ENCODE peak calls at places on chromosomes 12 and 14, in seven cellular contexts. E, W, Z, F, S, N and G are unnamed samples.

GRCh38 chr12:130186631-130187269 is 24.5 kb downstream of the FZD10 start:
- DNase-seq in E (no peak), W (no peak), Z (peak), F (no peak), S (no peak), N (peak), G (no peak)

GRCh38 chr12:58725400-58726105 is 194.8 kb downstream of the LRIG3 start:
- DNase-seq in E (no peak), W (no peak), Z (no peak), F (no peak), S (no peak), N (no peak), G (no peak)

GRCh38 chr14:35167496-35167895 is 45.1 kb downstream of the PRORP start:
- DNase-seq in E (no peak), W (no peak), Z (no peak), F (no peak), S (no peak), N (no peak), G (no peak)

GRCh38 chr12:48859607-48860006 is 6.1 kb downstream of the RND1 start:
- DNase-seq in E (no peak), W (no peak), Z (no peak), F (no peak), S (no peak), N (no peak), G (no peak)

GRCh38 chr12:26443309-26443708 is 247.9 kb downstream of the SSPN start:
- DNase-seq in E (no peak), W (no peak), Z (no peak), F (no peak), S (no peak), N (no peak), G (no peak)

GRCh38 chr14:71322660-71323250 is 415.5 kb downstream of the PCNX1 start:
- DNase-seq in E (no peak), W (no peak), Z (no peak), F (no peak), S (peak), N (no peak), G (no peak)

GRCh38 chr12:27709932-27710591 is 570 bp upstream of the MRPS35 start:
- DNase-seq in E (peak), W (no peak), Z (no peak), F (no peak), S (no peak), N (no peak), G (no peak)

GRCh38 chr12:29026419-29026818 is 122.7 kb upstream of the FAR2 start:
- DNase-seq in E (no peak), W (no peak), Z (no peak), F (no peak), S (no peak), N (no peak), G (no peak)

GRCh38 chr12:15193927-15194326 is 27.3 kb downstream of the RERG start:
- DNase-seq in E (no peak), W (no peak), Z (no peak), F (no peak), S (no peak), N (peak), G (no peak)

GRCh38 chr14:90109858-90110257 is 48.1 kb downstream of the KCNK13 start:
- DNase-seq in E (no peak), W (no peak), Z (peak), F (no peak), S (no peak), N (no peak), G (no peak)

GRCh38 chr14:101183376-101184103 is 280.0 kb upstream of the RTL1 start:
- DNase-seq in E (no peak), W (no peak), Z (no peak), F (peak), S (peak), N (no peak), G (peak)

GRCh38 chr14:100115726-100116125 is 43.7 kb downstream of the DEGS2 start:
- DNase-seq in E (no peak), W (no peak), Z (no peak), F (no peak), S (no peak), N (no peak), G (peak)

GRCh38 chr12:110585231-110585799 is 2.2 kb upstream of the PPTC7 start:
- DNase-seq in E (no peak), W (no peak), Z (no peak), F (no peak), S (peak), N (no peak), G (no peak)

GRCh38 chr12:102765736-102766135 is 151.3 kb downstream of the PAH start:
- DNase-seq in E (no peak), W (no peak), Z (no peak), F (no peak), S (no peak), N (no peak), G (no peak)

DNA sequence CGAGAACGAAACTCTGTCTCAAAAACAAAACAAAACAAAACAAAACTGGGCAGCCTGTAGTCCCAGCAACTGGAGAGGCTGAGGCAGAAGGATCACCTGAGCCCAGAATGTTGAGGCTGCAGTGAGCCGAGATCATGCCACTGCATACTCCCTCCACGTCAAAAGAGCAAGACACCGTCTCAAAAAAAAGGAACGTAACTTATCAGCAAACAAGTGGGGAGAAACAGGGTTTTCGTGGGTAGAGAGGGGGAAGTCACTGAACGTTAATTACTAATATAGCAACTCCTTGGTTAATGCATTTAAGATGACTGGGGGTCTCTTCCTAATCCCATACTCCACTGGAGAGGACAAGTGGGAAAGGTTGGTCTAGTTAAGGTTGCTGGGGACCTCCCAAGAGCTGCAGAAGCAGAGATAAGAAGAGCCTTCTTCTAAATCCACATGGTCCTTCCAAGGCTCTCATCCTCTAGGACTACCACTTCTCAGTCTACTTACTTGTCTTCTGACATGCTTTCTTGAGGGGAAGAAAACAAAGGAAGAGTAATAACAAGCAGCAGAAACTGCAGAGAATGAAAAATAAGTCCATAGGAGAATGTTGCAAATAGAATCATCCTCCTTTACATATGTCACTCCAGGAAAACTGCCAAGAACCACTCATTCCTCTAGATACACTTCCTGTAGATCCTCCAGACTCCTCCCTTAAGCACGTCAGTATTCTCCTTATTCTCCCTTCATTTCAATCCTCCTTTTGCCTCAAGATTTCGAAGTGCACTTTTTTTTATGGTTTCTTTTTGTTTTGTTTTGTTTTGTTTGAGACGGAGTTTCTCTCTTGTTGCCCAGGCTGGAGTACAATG is 5.8 kb downstream of the NUMB start:
- DNase-seq in E (no peak), W (no peak), Z (no peak), F (no peak), S (peak), N (no peak), G (no peak)
- H3K27ac ChIP-seq in E (no peak), W (no peak), Z (no peak), F (no peak), S (peak), N (no peak), G (no peak)

DNA sequence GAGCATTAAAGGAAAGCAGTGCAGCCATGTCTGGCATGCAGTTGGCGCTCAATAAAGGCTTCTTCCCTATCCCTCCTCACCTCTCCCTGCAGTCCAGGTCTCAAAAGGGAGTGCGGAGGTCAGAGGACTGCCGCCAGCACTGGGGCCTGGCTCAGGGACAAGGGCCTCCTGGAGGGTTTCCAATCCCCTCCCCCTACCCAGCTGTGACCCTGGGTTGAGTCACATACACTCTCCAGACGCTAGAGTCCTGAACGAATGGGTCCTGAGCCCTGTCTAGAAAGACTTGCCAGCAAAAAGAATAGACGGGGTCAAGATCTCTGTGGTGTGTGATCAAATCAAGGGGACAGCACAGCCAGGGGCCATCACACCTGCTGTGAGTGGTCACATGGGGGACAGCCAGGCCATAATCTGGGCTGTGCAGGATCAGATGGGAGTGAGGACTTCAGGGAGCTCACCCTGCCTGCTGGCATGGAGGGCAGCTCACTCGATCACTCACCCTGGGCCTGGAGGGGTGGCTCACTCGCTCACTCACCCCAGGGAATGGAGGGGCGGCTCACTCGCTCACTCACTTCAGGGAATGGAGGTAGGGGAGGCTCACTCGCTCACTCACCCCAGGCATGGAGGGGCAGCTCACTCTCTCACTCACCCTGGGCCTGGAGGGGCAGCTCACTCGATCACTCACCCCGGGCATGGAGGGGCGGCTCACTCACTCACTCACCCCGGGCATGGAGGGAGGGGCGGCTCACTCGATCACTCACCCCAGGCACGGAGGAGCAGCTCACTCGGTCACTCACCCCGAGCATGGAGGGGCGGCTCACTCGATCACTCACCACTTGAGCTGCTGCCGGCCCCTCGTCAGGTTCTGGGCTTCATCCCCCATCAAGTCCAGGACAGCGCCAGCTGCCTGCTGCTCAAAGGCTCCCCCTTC is 12.8 kb downstream of the CFAP73 start:
- DNase-seq in E (no peak), W (peak), Z (no peak), F (no peak), S (peak), N (no peak), G (no peak)
- H3K27ac ChIP-seq in E (no peak), W (no peak), Z (no peak), F (no peak), S (peak), N (no peak), G (no peak)

GRCh38 chr14:67071506-67071905 is 117.7 kb upstream of the GARIN2 start:
- DNase-seq in E (no peak), W (no peak), Z (no peak), F (no peak), S (no peak), N (no peak), G (no peak)

DNA sequence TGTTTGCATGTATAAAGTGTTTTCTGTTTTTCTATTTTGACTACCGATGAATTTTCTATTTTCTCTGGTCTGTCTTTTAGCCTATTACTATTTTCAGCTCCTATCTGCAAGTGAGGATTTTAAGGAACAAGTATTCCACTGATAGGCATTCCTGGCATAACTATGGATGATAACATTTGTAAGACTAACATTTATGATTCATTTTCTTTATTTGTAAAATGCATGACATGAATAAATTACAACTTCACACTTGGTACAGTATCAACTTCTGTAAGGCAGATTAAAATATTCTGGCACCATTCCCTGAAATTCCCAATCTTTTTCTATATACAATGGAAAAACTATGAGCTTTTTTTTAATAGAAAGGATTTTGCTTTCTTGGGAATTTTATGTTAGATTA is 121.0 kb upstream of the GARIN2 start:
- DNase-seq in E (no peak), W (no peak), Z (no peak), F (no peak), S (no peak), N (no peak), G (no peak)
- H3K27ac ChIP-seq in E (no peak), W (no peak), Z (no peak), F (no peak), S (no peak), N (no peak), G (no peak)

DNA sequence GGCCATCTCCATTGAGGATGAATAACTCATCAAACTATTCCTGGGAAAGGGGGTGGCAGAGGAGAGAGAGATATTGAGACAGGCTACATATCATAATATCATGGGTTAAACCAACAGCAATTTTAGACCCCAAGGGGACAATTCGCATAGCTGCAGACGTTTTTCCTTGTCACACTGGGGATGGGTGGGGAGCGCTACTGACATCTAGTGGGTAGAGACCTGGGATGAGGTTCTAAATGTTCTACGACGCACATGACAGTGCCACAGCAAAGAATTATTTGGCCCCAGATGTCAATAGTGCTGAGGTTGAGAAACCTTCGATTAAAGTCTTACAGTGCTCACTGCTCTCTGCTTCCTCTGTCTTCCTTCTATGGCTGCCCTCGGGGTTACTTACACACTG is 425.6 kb downstream of the NRXN3 start:
- DNase-seq in E (peak), W (no peak), Z (no peak), F (no peak), S (no peak), N (no peak), G (no peak)
- H3K27ac ChIP-seq in E (no peak), W (no peak), Z (no peak), F (no peak), S (no peak), N (no peak), G (no peak)

GRCh38 chr12:42586268-42586667 is 3.3 kb downstream of the PRICKLE1 start:
- DNase-seq in E (no peak), W (no peak), Z (no peak), F (no peak), S (no peak), N (no peak), G (no peak)

GRCh38 chr12:42588308-42588836 is 1.2 kb downstream of the PRICKLE1 start:
- DNase-seq in E (no peak), W (no peak), Z (no peak), F (no peak), S (no peak), N (no peak), G (no peak)

GRCh38 chr12:42585846-42586226 is 3.7 kb downstream of the PRICKLE1 start:
- DNase-seq in E (no peak), W (no peak), Z (no peak), F (no peak), S (no peak), N (no peak), G (no peak)

GRCh38 chr12:42588981-42589464 is 523 bp downstream of the PRICKLE1 start:
- DNase-seq in E (no peak), W (peak), Z (peak), F (no peak), S (peak), N (peak), G (peak)

DNA sequence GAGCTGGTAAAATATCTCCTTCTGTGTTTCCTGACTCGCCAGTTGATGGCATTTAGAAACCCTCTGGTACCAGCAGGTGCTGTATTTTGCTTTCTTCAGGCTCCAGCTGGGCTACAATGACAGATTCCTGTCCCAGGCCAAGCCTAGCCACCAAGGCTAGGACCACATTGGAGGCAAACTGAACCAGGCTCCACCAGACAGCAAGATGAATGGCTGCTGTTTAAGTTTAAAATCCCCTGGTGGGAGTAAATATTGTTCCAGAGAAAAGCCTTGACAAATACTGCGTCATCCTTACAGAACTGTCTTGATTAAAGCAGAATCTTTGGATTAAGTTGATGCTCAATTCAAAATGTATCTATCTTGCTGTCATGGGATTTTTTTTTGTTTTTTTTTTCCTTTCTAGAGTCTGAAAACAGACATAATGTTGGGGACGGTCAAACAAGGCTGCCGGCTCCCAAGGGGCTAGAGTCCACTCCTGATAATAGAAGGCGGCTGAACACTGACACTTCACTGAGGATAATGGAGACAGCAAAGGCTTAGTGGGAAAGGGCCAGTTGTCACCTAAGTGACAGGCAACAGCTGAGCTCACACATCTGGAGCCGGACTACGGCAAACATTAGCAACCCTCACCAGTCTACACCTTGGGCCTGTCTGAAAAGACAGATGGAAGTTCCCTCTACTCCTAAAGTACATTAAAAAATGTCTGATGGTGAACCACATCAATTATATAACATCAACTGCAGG is 1.8 kb downstream of the PRICKLE1 start:
- DNase-seq in E (no peak), W (no peak), Z (no peak), F (no peak), S (no peak), N (no peak), G (no peak)
- H3K27ac ChIP-seq in E (peak), W (peak), Z (no peak), F (no peak), S (no peak), N (peak), G (no peak)

DNA sequence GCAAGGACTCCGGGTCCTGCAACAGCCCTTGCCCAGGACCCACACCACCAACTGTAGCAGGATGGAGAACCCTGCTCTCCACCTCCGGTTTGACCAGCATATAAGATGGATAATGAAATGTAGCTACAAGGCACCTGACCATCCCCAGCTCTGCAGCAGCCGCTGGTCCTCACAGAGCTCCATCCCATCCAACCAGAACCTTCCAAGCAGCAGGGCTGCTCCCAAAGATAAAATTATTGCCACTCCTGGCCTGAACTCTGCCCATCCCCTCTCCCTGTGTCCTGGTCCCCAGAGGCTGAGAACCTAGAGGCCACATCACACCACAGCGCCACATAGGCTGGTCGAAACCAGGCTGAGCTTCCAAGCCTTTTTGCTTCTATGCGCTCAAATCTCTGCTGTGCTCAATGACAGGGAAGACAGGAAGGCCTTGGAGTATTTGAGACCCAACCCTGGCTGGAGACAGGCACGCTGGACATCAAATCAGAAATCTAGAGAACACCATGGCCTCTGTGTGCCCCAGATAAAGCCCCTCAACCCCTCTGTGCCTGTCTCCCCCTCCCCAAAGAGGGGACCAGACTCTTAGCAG is 4.2 kb downstream of the CDK2AP1 start:
- DNase-seq in E (no peak), W (no peak), Z (no peak), F (no peak), S (no peak), N (no peak), G (no peak)
- H3K27ac ChIP-seq in E (no peak), W (peak), Z (no peak), F (peak), S (no peak), N (peak), G (no peak)

DNA sequence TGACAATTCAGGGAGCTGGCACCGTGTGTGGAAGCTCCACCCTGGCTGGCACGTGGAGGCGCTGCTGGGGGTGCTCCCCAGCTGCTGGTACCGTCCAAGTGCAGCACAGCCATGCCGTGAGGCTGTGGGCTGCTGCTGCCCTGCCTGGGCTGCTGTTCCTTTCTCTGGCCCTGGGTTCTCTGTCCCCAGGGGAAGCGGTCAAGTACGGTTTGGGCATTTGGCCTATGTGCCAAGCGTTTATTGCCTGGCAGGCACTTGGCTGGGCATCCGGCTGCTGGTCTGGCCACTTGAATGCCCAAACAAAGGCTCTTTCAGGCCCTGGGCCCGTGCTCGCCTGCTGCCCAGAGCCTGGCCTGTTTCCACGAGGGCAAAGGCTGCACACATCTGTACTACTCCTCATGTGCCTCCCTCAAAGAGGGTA is 39.6 kb downstream of the RHOF start:
- DNase-seq in E (no peak), W (peak), Z (no peak), F (peak), S (no peak), N (peak), G (peak)
- H3K27ac ChIP-seq in E (no peak), W (peak), Z (peak), F (peak), S (no peak), N (peak), G (no peak)